ENCODE peak calls at places on chromosomes 4 and X, in six cellular contexts. M, K, G, L, O and D are unnamed samples.

GRCh38 chrX:141439651-141440050 is 144.9 kb downstream of the SPANXA1 start:
- DNase-seq in G (no peak), L (peak), K (no peak), O (no peak), M (no peak), D (peak)

GRCh38 chr4:155796031-155796430 is 37.2 kb downstream of the GUCY1B1 start:
- DNase-seq in L (peak), K (no peak), G (no peak), O (no peak), M (no peak), D (no peak)

GRCh38 chr4:77734928-77735327 is 84.2 kb downstream of the CNOT6L start:
- DNase-seq in L (peak), K (no peak), M (no peak), O (no peak), G (no peak), D (no peak)

GRCh38 chrX:118128724-118129123 is 12.1 kb upstream of the KLHL13 start:
- DNase-seq in K (no peak), O (no peak), G (no peak), L (no peak), M (no peak), D (no peak)

GRCh38 chrX:109967151-109967550 is 35.8 kb upstream of the TMEM164 start:
- DNase-seq in K (no peak), M (no peak), L (peak), G (no peak), O (no peak), D (no peak)

GRCh38 chrX:72057844-72058243 is 73.9 kb downstream of the RTL5 start:
- DNase-seq in M (no peak), L (no peak), O (no peak), K (no peak), G (no peak), D (no peak)

GRCh38 chr4:108336076-108336475 is 167.3 kb upstream of the LEF1 start:
- DNase-seq in K (no peak), M (no peak), L (no peak), G (no peak), O (no peak), D (no peak)

GRCh38 chrX:132740316-132741123 is 217.9 kb downstream of the HS6ST2 start:
- DNase-seq in O (no peak), G (no peak), K (no peak), L (peak), M (no peak), D (no peak)

GRCh38 chrX:11367609-11368430 is 74.6 kb downstream of the AMELX start:
- DNase-seq in G (no peak), O (no peak), K (no peak), L (peak), M (no peak), D (no peak)

GRCh38 chr4:88809561-88810219 is 112.1 kb upstream of the NAP1L5 start:
- DNase-seq in O (no peak), L (peak), G (no peak), M (no peak), K (no peak), D (peak)

GRCh38 chrX:119359618-119360382 is 39.3 kb upstream of the SLC25A43 start:
- DNase-seq in K (no peak), L (peak), G (no peak), M (no peak), O (no peak), D (peak)

GRCh38 chrX:18721683-18722499 is 14.4 kb downstream of the PPEF1 start:
- DNase-seq in O (no peak), M (no peak), K (no peak), L (no peak), G (no peak), D (no peak)

GRCh38 chr4:98430708-98431403 is 169.7 kb downstream of the RAP1GDS1 start:
- DNase-seq in M (no peak), L (peak), K (no peak), O (no peak), G (no peak), D (peak)

GRCh38 chr4:6114601-6115000 is 85.7 kb downstream of the JAKMIP1 start:
- DNase-seq in O (no peak), K (no peak), G (no peak), M (no peak), L (no peak), D (no peak)

GRCh38 chr4:112113786-112114185 is 31.5 kb upstream of the FAM241A start:
- DNase-seq in G (no peak), L (no peak), M (no peak), O (no peak), K (no peak), D (no peak)

GRCh38 chrX:141701081-141701480 is 2.5 kb upstream of the SPANXD start:
- DNase-seq in G (no peak), M (no peak), K (no peak), L (no peak), O (no peak), D (no peak)

GRCh38 chrX:17372052-17372451 is 2.9 kb upstream of the NHS start:
- DNase-seq in L (no peak), O (no peak), M (no peak), K (no peak), G (no peak), D (no peak)

GRCh38 chr4:33881176-33881575 is 2363.1 kb downstream of the ARAP2 start:
- DNase-seq in L (no peak), M (no peak), O (no peak), G (no peak), K (no peak), D (no peak)

GRCh38 chr4:107376293-107376692 is 340.2 kb upstream of the DKK2 start:
- DNase-seq in O (no peak), K (no peak), L (no peak), M (no peak), G (no peak), D (no peak)

GRCh38 chr4:158817562-158818370 is 48.9 kb downstream of the FNIP2 start:
- DNase-seq in G (no peak), K (no peak), O (no peak), M (no peak), L (no peak), D (no peak)

GRCh38 chr4:36244257-36245084 is at the start of gene ARAP2:
- DNase-seq in L (peak), K (peak), G (peak), O (peak), M (peak), D (peak)

GRCh38 chrX:57453901-57454300 is 137.9 kb upstream of the ZXDB start:
- DNase-seq in O (no peak), K (no peak), L (no peak), M (no peak), G (no peak), D (no peak)

GRCh38 chrX:22665818-22666217 is 333.9 kb upstream of the DDX53 start:
- DNase-seq in O (no peak), K (no peak), L (no peak), G (no peak), M (no peak), D (no peak)
- H3K4me3 ChIP-seq in O (no peak), K (no peak), L (no peak), G (no peak), M (no peak), D (no peak)

GRCh38 chr4:176323511-176324160 is 3.9 kb downstream of the SPCS3 start:
- DNase-seq in O (no peak), K (no peak), L (peak), G (no peak), M (no peak), D (no peak)
- H3K4me3 ChIP-seq in O (no peak), K (no peak), L (peak), G (no peak), M (no peak), D (no peak)

GRCh38 chr4:52715255-52715897 is 35.8 kb downstream of the ERVMER34-1 start:
- DNase-seq in O (no peak), M (no peak), G (no peak), L (no peak), K (no peak), D (no peak)

GRCh38 chr4:52715914-52716313 is 35.3 kb downstream of the ERVMER34-1 start:
- DNase-seq in M (no peak), G (no peak), K (no peak), L (no peak), O (no peak), D (no peak)

GRCh38 chr4:52712991-52713275 is 38.3 kb downstream of the ERVMER34-1 start:
- DNase-seq in K (no peak), O (no peak), L (no peak), M (no peak), G (no peak), D (no peak)

GRCh38 chr4:52713456-52713937 is 37.7 kb downstream of the ERVMER34-1 start:
- DNase-seq in L (no peak), K (no peak), G (no peak), O (no peak), M (no peak), D (no peak)

DNA sequence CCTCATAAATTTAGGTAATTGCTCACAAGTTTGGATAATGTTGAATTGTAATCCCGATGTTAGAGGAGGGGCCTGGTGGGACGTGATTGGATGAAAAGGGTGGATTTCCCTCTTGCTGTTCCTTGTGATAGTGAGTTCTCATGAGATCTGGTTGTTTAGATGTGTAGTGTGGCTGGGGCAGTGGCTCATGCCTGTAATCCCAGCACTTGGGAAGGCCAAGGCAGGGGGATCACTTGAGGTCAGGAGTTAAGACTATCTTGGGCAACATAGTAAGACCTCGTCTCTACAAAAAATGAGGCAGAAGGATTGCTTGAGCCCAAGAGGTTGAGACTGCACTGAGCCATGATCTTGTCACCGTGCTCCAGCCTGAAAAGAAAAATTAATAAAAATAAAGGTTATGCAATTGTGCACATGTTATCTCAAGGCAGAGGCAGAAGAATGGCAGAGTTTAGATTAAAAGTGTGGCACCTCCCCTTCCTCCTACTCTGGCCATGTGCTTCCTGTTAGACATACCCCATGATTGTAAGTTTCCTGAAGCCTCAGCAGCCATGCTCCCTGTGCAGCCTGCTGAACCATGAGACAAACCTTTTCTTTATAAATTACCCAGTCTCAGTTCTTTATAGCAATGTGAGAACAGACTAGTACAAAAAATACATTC is 36.5 kb downstream of the ERVMER34-1 start:
- DNase-seq in L (no peak), M (no peak), K (no peak), G (no peak), O (no peak), D (no peak)
- H3K4me3 ChIP-seq in L (peak), M (no peak), K (no peak), G (no peak), O (no peak), D (peak)

GRCh38 chr4:137200322-137200721 is 332.0 kb downstream of the PCDH18 start:
- DNase-seq in O (no peak), G (no peak), L (no peak), K (no peak), M (no peak), D (no peak)
- H3K4me3 ChIP-seq in O (no peak), G (no peak), L (no peak), K (no peak), M (no peak), D (no peak)

GRCh38 chr4:163544407-163545038 is 50.0 kb downstream of the TMA16 start:
- DNase-seq in O (peak), K (peak), M (peak), G (peak), L (peak), D (peak)
- H3K4me3 ChIP-seq in O (peak), K (peak), M (peak), G (peak), L (peak), D (peak)

DNA sequence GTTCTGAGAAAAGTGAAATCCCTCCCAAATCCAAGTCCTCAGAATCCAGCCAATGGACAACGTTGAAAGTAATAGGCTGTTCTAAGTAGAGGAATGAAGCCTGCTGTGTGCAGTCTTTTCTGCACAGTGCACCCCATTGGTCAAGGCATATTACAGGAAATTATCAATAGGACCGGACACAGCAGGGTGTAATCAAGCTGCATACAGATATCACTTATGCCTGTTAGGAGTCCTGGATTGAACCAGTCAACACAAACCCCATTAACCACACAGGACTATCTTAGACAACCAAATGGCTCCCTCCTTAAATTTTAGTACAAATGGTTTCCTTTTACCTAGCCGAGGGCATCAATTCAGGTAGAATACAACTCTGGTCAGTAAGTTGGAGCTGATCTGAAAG is 34.2 kb upstream of the MAGEA8 start:
- DNase-seq in L (no peak), G (no peak), O (no peak), K (no peak), M (no peak), D (no peak)
- H3K4me3 ChIP-seq in L (no peak), G (no peak), O (no peak), K (no peak), M (no peak), D (no peak)

GRCh38 chr4:66927937-66928336 is 617.4 kb downstream of the CENPC start:
- DNase-seq in K (no peak), M (no peak), O (no peak), G (no peak), L (no peak), D (no peak)
- H3K4me3 ChIP-seq in K (no peak), M (no peak), O (no peak), G (no peak), L (no peak), D (no peak)

DNA sequence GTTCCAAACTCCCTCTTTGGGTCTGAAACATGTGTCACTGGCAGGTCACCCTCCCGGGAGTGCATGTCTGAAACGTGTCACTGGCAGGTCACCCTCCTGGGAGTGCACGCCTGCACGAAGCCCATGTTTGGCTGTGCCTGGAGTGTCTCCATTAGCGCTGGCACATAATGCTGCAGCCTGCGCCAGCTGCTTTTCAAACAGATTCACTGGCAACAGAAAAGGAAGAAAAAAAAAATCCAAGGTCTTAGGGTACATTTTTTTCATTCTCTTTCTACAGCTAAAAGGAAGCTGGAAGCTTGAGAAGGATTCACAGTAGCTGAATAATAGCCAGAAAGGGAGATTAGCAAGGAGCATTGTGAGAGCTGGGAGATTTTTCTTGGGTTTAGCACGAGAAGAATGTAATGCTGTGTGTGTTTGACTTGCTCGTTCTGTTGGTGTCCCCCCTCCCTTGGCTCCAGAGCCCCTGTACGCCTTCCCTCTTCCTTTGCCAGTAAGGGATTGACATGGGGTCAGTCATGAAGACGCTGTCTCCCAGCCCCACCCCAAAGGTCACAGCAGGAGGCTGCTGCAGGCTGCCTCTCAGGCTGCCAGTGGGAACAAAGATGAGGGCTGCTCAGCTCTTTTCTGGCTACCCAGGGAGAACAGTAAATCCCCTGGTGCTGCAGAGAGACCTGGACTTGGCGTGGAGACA is 39.1 kb upstream of the TLR3 start:
- DNase-seq in K (no peak), G (peak), M (peak), L (peak), O (peak), D (peak)
- H3K4me3 ChIP-seq in K (no peak), G (no peak), M (peak), L (no peak), O (peak), D (peak)

DNA sequence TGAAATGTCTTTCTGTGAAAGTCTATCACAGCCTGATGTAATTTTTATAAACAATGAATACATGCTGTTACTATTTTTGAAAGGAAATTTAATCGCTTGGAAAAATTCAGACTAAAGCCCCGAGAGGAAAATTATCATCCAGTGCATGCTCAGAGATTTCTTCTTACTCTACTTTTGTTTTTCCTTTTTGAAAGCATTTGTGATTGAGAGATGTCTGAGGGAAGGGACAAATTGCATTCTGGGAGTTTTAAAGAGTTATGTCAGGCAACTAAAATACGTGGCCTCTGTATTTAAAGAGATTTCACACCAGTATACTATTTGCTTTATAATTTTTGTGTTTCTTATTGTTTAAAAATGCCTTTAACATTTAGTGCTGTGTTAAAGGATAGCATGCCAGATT is 1.4 kb upstream of the ZFX start:
- DNase-seq in O (no peak), K (no peak), G (no peak), M (no peak), L (no peak), D (no peak)
- H3K4me3 ChIP-seq in O (peak), K (no peak), G (peak), M (peak), L (peak), D (peak)